ENCODE peak calls at places on chromosome 4, in seven cellular contexts. J is fibroblast of pulmonary artery, S is neural crest cell, E is MCF 10A, Y is T-helper 22 cell, Z is OCI-LY7, N is Daoy. U is an unnamed sample.

GRCh38 chr4:169351860-169352259 is 81.1 kb upstream of the SH3RF1 start:
- DNase-seq in S (no peak), N (no peak), Z (no peak), J (peak; percentile 80), Y (no peak), E (no peak), U (no peak)

GRCh38 chr4:133000012-133000411 is 149.1 kb upstream of the PCDH10 start:
- DNase-seq in Z (no peak), S (no peak), Y (no peak), N (peak; percentile 30), J (peak; percentile 57), E (no peak), U (no peak)

GRCh38 chr4:77156912-77157858 is at the start of gene CCNG2:
- DNase-seq in N (peak; percentile 71), Y (peak; percentile 80), E (peak; percentile 45), J (peak; percentile 94), S (peak; percentile 92), Z (peak; percentile 99), U (peak; percentile 23)

GRCh38 chr4:110675406-110675805 is 52.5 kb upstream of the PITX2 start:
- DNase-seq in S (no peak), Y (no peak), N (no peak), E (no peak), Z (no peak), J (no peak), U (no peak)

GRCh38 chr4:13527192-13527982 is 16.9 kb downstream of the NKX3-2 start:
- DNase-seq in J (no peak), E (no peak), Y (no peak), N (no peak), S (no peak), Z (no peak), U (no peak)

GRCh38 chr4:179165339-179165738 is 1723.1 kb upstream of the AGA start:
- DNase-seq in J (no peak), Z (no peak), S (no peak), N (no peak), Y (no peak), E (no peak), U (no peak)

GRCh38 chr4:101944649-101945048 is 154.1 kb downstream of the BANK1 start:
- DNase-seq in Z (no peak), N (no peak), Y (no peak), J (no peak), S (no peak), E (no peak), U (no peak)

GRCh38 chr4:31228068-31228467 is 507.9 kb downstream of the PCDH7 start:
- DNase-seq in E (no peak), S (no peak), Y (no peak), J (no peak), Z (no peak), N (no peak), U (no peak)

GRCh38 chr4:174012135-174012923 is 271.1 kb downstream of the FBXO8 start:
- DNase-seq in S (no peak), E (no peak), J (no peak), Z (no peak), N (peak; percentile 15), Y (no peak), U (peak; percentile 14)

GRCh38 chr4:169330095-169330494 is 59.3 kb upstream of the SH3RF1 start:
- DNase-seq in E (no peak), N (no peak), S (no peak), Y (no peak), Z (no peak), J (no peak), U (no peak)

U was measured in SK-MEL-5.